ENCODE peak calls at places on chromosomes 4 and X, in nine cellular contexts. One of them, this sample, is unnamed. For H3K4me1, the result is how much of the 10 kb centered on the place peaks cover.

GRCh38 chrX:15515931-15516330 is 15.3 kb downstream of the BMX start:
- DNase-seq in lower lobe of right lung: no peak
- DNase-seq in gastrocnemius medialis: no peak
- DNase-seq in PC-3: no peak
- DNase-seq in cardiac muscle cell: no peak
- DNase-seq in H1: no peak
- DNase-seq in A549: no peak
- DNase-seq in upper lobe of right lung: no peak
- DNase-seq in HCT116: no peak
- DNase-seq in this sample: no peak

GRCh38 chrX:16914058-16914457 is 32.4 kb upstream of the REPS2 start:
- DNase-seq in upper lobe of right lung: no peak
- DNase-seq in gastrocnemius medialis: peak
- DNase-seq in A549: no peak
- DNase-seq in H1: no peak
- DNase-seq in PC-3: no peak
- DNase-seq in cardiac muscle cell: no peak
- DNase-seq in HCT116: no peak
- DNase-seq in lower lobe of right lung: no peak
- DNase-seq in this sample: no peak

GRCh38 chrX:22534643-22535042 is 261.9 kb downstream of the CBLL2 start:
- DNase-seq in PC-3: peak
- DNase-seq in lower lobe of right lung: no peak
- DNase-seq in H1: no peak
- DNase-seq in gastrocnemius medialis: peak
- DNase-seq in A549: no peak
- DNase-seq in upper lobe of right lung: no peak
- DNase-seq in HCT116: no peak
- DNase-seq in cardiac muscle cell: no peak
- DNase-seq in this sample: no peak

GRCh38 chrX:3286196-3286920 is 60.1 kb downstream of the MXRA5 start:
- DNase-seq in PC-3: peak
- DNase-seq in H1: no peak
- DNase-seq in lower lobe of right lung: no peak
- DNase-seq in upper lobe of right lung: no peak
- DNase-seq in A549: no peak
- DNase-seq in cardiac muscle cell: no peak
- DNase-seq in gastrocnemius medialis: no peak
- DNase-seq in HCT116: peak
- DNase-seq in this sample: no peak

GRCh38 chrX:115949900-115950822 is 220.4 kb upstream of the AGTR2 start:
- DNase-seq in HCT116: no peak
- DNase-seq in PC-3: peak
- DNase-seq in cardiac muscle cell: no peak
- DNase-seq in H1: no peak
- DNase-seq in lower lobe of right lung: no peak
- DNase-seq in upper lobe of right lung: no peak
- DNase-seq in gastrocnemius medialis: no peak
- DNase-seq in A549: no peak
- DNase-seq in this sample: no peak

GRCh38 chr4:134202557-134202956 is 968 bp upstream of the PABPC4L start:
- DNase-seq in gastrocnemius medialis: no peak
- DNase-seq in A549: no peak
- DNase-seq in lower lobe of right lung: no peak
- DNase-seq in HCT116: no peak
- DNase-seq in H1: no peak
- DNase-seq in upper lobe of right lung: no peak
- DNase-seq in PC-3: peak
- DNase-seq in cardiac muscle cell: no peak
- DNase-seq in this sample: no peak

GRCh38 chr4:108010167-108010566 is 20.5 kb downstream of the HADH start:
- DNase-seq in cardiac muscle cell: no peak
- DNase-seq in upper lobe of right lung: no peak
- DNase-seq in lower lobe of right lung: no peak
- DNase-seq in gastrocnemius medialis: no peak
- DNase-seq in H1: no peak
- DNase-seq in HCT116: no peak
- DNase-seq in A549: no peak
- DNase-seq in PC-3: peak
- DNase-seq in this sample: no peak

GRCh38 chrX:70039758-70040157 is 10.0 kb downstream of the AWAT2 start:
- DNase-seq in PC-3: peak
- DNase-seq in A549: no peak
- DNase-seq in HCT116: no peak
- DNase-seq in H1: no peak
- DNase-seq in cardiac muscle cell: no peak
- DNase-seq in lower lobe of right lung: no peak
- DNase-seq in upper lobe of right lung: no peak
- DNase-seq in gastrocnemius medialis: no peak
- DNase-seq in this sample: no peak

GRCh38 chr4:118282692-118283091 is 70.1 kb downstream of the PRSS12 start:
- DNase-seq in PC-3: peak
- DNase-seq in upper lobe of right lung: no peak
- DNase-seq in A549: no peak
- DNase-seq in H1: no peak
- DNase-seq in lower lobe of right lung: no peak
- DNase-seq in gastrocnemius medialis: no peak
- DNase-seq in HCT116: no peak
- DNase-seq in cardiac muscle cell: no peak
- DNase-seq in this sample: no peak

GRCh38 chr4:93183589-93183988 is 645.0 kb upstream of the ATOH1 start:
- DNase-seq in gastrocnemius medialis: no peak
- DNase-seq in A549: no peak
- DNase-seq in PC-3: peak
- DNase-seq in H1: no peak
- DNase-seq in cardiac muscle cell: peak
- DNase-seq in lower lobe of right lung: no peak
- DNase-seq in HCT116: no peak
- DNase-seq in upper lobe of right lung: no peak
- DNase-seq in this sample: no peak

GRCh38 chr4:186782302-186782701 is 58.6 kb upstream of the FAT1 start:
- DNase-seq in H1: no peak
- DNase-seq in HCT116: no peak
- DNase-seq in lower lobe of right lung: no peak
- DNase-seq in PC-3: no peak
- DNase-seq in cardiac muscle cell: no peak
- DNase-seq in gastrocnemius medialis: no peak
- DNase-seq in A549: no peak
- DNase-seq in upper lobe of right lung: no peak
- DNase-seq in this sample: no peak

GRCh38 chr4:33649015-33649414 is 2595.3 kb downstream of the ARAP2 start:
- DNase-seq in upper lobe of right lung: no peak
- DNase-seq in HCT116: peak
- DNase-seq in lower lobe of right lung: no peak
- DNase-seq in H1: no peak
- DNase-seq in gastrocnemius medialis: no peak
- DNase-seq in cardiac muscle cell: peak
- DNase-seq in A549: no peak
- DNase-seq in PC-3: peak
- DNase-seq in this sample: no peak

GRCh38 chr4:87806520-87806919 is 7.2 kb downstream of the IBSP start:
- DNase-seq in A549: no peak
- DNase-seq in PC-3: peak
- DNase-seq in gastrocnemius medialis: no peak
- DNase-seq in upper lobe of right lung: no peak
- DNase-seq in lower lobe of right lung: no peak
- DNase-seq in cardiac muscle cell: no peak
- DNase-seq in H1: no peak
- DNase-seq in HCT116: no peak
- DNase-seq in this sample: no peak

GRCh38 chrX:39609941-39610340 is 487.8 kb downstream of the BCOR start:
- DNase-seq in HCT116: no peak
- DNase-seq in lower lobe of right lung: no peak
- DNase-seq in H1: no peak
- DNase-seq in cardiac muscle cell: no peak
- DNase-seq in gastrocnemius medialis: no peak
- DNase-seq in PC-3: no peak
- DNase-seq in A549: no peak
- DNase-seq in upper lobe of right lung: no peak
- DNase-seq in this sample: no peak

GRCh38 chr4:3365326-3365725 is 72.5 kb downstream of the RGS12 start:
- DNase-seq in HCT116: no peak
- DNase-seq in PC-3: no peak
- DNase-seq in gastrocnemius medialis: no peak
- DNase-seq in lower lobe of right lung: no peak
- DNase-seq in A549: no peak
- DNase-seq in upper lobe of right lung: no peak
- DNase-seq in cardiac muscle cell: no peak
- DNase-seq in H1: peak
- DNase-seq in this sample: peak

GRCh38 chrX:65635371-65635770 is 32.1 kb upstream of the MSN start:
- DNase-seq in PC-3: no peak
- DNase-seq in A549: no peak
- DNase-seq in H1: no peak
- DNase-seq in lower lobe of right lung: no peak
- DNase-seq in cardiac muscle cell: peak
- DNase-seq in upper lobe of right lung: no peak
- DNase-seq in gastrocnemius medialis: peak
- DNase-seq in HCT116: no peak
- DNase-seq in this sample: no peak

GRCh38 chr4:60034371-60034770 is 1165.8 kb upstream of the ADGRL3 start:
- DNase-seq in H1: no peak
- DNase-seq in HCT116: no peak
- DNase-seq in A549: no peak
- DNase-seq in gastrocnemius medialis: no peak
- DNase-seq in lower lobe of right lung: no peak
- DNase-seq in cardiac muscle cell: no peak
- DNase-seq in upper lobe of right lung: no peak
- DNase-seq in PC-3: no peak
- DNase-seq in this sample: no peak

GRCh38 chr4:110602061-110602460 is 20.8 kb downstream of the PITX2 start:
- DNase-seq in A549: no peak
- DNase-seq in upper lobe of right lung: no peak
- DNase-seq in H1: no peak
- DNase-seq in PC-3: no peak
- DNase-seq in cardiac muscle cell: no peak
- DNase-seq in gastrocnemius medialis: no peak
- DNase-seq in HCT116: no peak
- DNase-seq in lower lobe of right lung: no peak
- DNase-seq in this sample: no peak

GRCh38 chr4:139556071-139556734 is at the start of gene SETD7:
- DNase-seq in HCT116: peak
- DNase-seq in cardiac muscle cell: peak
- DNase-seq in gastrocnemius medialis: peak
- DNase-seq in PC-3: peak
- DNase-seq in lower lobe of right lung: peak
- DNase-seq in upper lobe of right lung: peak
- DNase-seq in H1: peak
- DNase-seq in A549: peak
- DNase-seq in this sample: peak
- H3K4me1 ChIP-seq in HCT116: under half
- H3K4me1 ChIP-seq in cardiac muscle cell: half or more
- H3K4me1 ChIP-seq in gastrocnemius medialis: under half
- H3K4me1 ChIP-seq in PC-3: under half
- H3K4me1 ChIP-seq in lower lobe of right lung: half or more
- H3K4me1 ChIP-seq in upper lobe of right lung: under half
- H3K4me1 ChIP-seq in H1: under half
- H3K4me1 ChIP-seq in A549: half or more
- H3K4me1 ChIP-seq in this sample: under half

GRCh38 chr4:129140521-129140920 is 44.6 kb downstream of the C4orf33 start:
- DNase-seq in cardiac muscle cell: no peak
- DNase-seq in HCT116: no peak
- DNase-seq in gastrocnemius medialis: no peak
- DNase-seq in A549: no peak
- DNase-seq in lower lobe of right lung: no peak
- DNase-seq in PC-3: peak
- DNase-seq in H1: no peak
- DNase-seq in upper lobe of right lung: no peak
- DNase-seq in this sample: no peak
- TF ChIP-seq CTCF in cardiac muscle cell: no peak
- TF ChIP-seq CTCF in HCT116: no peak
- TF ChIP-seq CTCF in gastrocnemius medialis: no peak
- TF ChIP-seq CTCF in A549: no peak
- TF ChIP-seq CTCF in lower lobe of right lung: no peak
- TF ChIP-seq CTCF in PC-3: peak
- TF ChIP-seq CTCF in H1: no peak
- TF ChIP-seq CTCF in upper lobe of right lung: no peak
- TF ChIP-seq CTCF in this sample: no peak

GRCh38 chrX:153878285-153878779 is 7.6 kb downstream of the L1CAM start:
- DNase-seq in A549: no peak
- DNase-seq in PC-3: no peak
- DNase-seq in H1: no peak
- DNase-seq in gastrocnemius medialis: no peak
- DNase-seq in cardiac muscle cell: no peak
- DNase-seq in upper lobe of right lung: no peak
- DNase-seq in HCT116: no peak
- DNase-seq in lower lobe of right lung: no peak
- DNase-seq in this sample: no peak
- H3K4me1 ChIP-seq in A549: under half
- H3K4me1 ChIP-seq in PC-3: under half
- H3K4me1 ChIP-seq in H1: half or more
- H3K4me1 ChIP-seq in gastrocnemius medialis: under half
- H3K4me1 ChIP-seq in cardiac muscle cell: under half
- H3K4me1 ChIP-seq in upper lobe of right lung: under half
- H3K4me1 ChIP-seq in HCT116: under half
- H3K4me1 ChIP-seq in lower lobe of right lung: under half
- H3K4me1 ChIP-seq in this sample: under half

DNA sequence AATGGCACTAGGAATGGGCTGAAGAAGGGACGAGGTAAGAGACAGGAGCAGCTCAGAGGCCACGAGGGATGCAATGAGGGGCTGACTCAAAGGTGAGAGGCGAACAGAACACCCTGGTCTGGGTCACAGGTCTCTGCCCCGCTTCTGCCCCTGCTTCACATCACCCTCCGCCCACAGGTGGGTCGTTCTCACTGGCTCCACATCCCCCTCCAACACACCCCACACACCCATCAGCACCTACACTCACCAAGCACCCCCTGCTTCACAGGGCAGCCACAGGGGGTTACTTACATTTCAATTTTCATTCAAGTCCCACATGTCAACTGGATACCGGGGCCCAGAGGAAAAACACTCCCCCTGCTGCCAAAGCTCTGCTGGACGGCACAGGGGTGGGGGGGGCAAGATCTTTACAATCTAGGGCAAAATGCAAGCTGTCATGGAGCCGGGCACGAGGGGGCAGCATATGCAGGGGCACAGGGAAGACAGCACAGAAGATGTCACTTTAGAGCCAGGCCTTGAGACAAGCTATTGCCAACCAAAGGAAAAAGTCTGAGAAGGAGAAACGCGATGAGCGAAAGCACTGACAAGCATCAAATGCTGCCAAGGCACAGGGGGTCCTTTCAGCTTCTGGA is 94.1 kb downstream of the AFAP1 start:
- DNase-seq in A549: no peak
- DNase-seq in cardiac muscle cell: no peak
- DNase-seq in H1: peak
- DNase-seq in PC-3: no peak
- DNase-seq in upper lobe of right lung: no peak
- DNase-seq in lower lobe of right lung: no peak
- DNase-seq in gastrocnemius medialis: no peak
- DNase-seq in HCT116: no peak
- DNase-seq in this sample: no peak
- TF ChIP-seq CTCF in A549: no peak
- TF ChIP-seq CTCF in cardiac muscle cell: peak
- TF ChIP-seq CTCF in H1: peak
- TF ChIP-seq CTCF in PC-3: no peak
- TF ChIP-seq CTCF in upper lobe of right lung: no peak
- TF ChIP-seq CTCF in lower lobe of right lung: no peak
- TF ChIP-seq CTCF in gastrocnemius medialis: no peak
- TF ChIP-seq CTCF in HCT116: no peak
- TF ChIP-seq CTCF in this sample: no peak

This sample was measured in Peyer's patch.